ENCODE peak calls at places on chromosomes 5 and 9, in eight cellular contexts. X is lower leg skin, N is endodermal cell, I is GM10248, V is AG04449, D is epithelial cell of esophagus, Y is left ventricle myocardium inferior, H is fibroblast of pulmonary artery. E is an unnamed sample.

GRCh38 chr9:89635007-89635742 is 30.4 kb downstream of the GADD45G start:
- DNase-seq in I (no peak), Y (no peak), V (no peak), X (no peak), N (no peak), H (peak), D (peak), E (no peak)

GRCh38 chr5:107539726-107540330 is 130.9 kb downstream of the EFNA5 start:
- DNase-seq in X (no peak), D (no peak), Y (no peak), H (no peak), N (no peak), I (no peak), V (no peak), E (no peak)

GRCh38 chr9:127886401-127886972 is 9.0 kb upstream of the AK1 start:
- DNase-seq in X (no peak), Y (no peak), I (no peak), V (no peak), H (no peak), D (no peak), N (peak), E (no peak)

GRCh38 chr5:109612278-109612905 is 77.3 kb upstream of the MAN2A1 start:
- DNase-seq in Y (no peak), I (no peak), X (no peak), N (peak), H (no peak), D (no peak), V (no peak), E (no peak)

GRCh38 chr5:67215592-67216471 is 19.2 kb upstream of the CD180 start:
- DNase-seq in H (peak), Y (peak), X (peak), I (peak), N (peak), V (no peak), D (no peak), E (peak)

GRCh38 chr9:135666534-135667402 is 3.7 kb downstream of the LCN9 start:
- DNase-seq in D (no peak), V (no peak), N (no peak), X (no peak), H (no peak), I (peak), Y (no peak), E (no peak)

GRCh38 chr5:32173394-32174010 is 617 bp downstream of the GOLPH3 start:
- DNase-seq in X (peak), D (peak), Y (peak), I (peak), H (peak), N (peak), V (no peak), E (peak)

GRCh38 chr9:14419302-14419937 is 105.5 kb upstream of the NFIB start:
- DNase-seq in Y (no peak), V (no peak), D (no peak), I (no peak), H (no peak), X (no peak), N (no peak), E (no peak)

GRCh38 chr9:10785255-10785654 is 172.5 kb upstream of the PTPRD start:
- DNase-seq in I (no peak), V (no peak), D (peak), Y (no peak), N (no peak), H (no peak), X (no peak), E (no peak)

GRCh38 chr5:1540831-1541661 is 17.3 kb upstream of the LPCAT1 start:
- DNase-seq in V (no peak), X (no peak), Y (no peak), I (no peak), D (no peak), H (no peak), N (peak), E (no peak)

GRCh38 chr9:109972026-109973005 is 192.3 kb downstream of the PALM2AKAP2 start:
- DNase-seq in Y (no peak), X (no peak), I (peak), V (no peak), H (no peak), N (no peak), D (no peak), E (no peak)

GRCh38 chr5:107557051-107557658 is 113.6 kb downstream of the EFNA5 start:
- DNase-seq in D (peak), Y (peak), H (no peak), I (no peak), N (peak), X (no peak), V (no peak), E (peak)

GRCh38 chr5:67493676-67494075 is 297.1 kb upstream of the CD180 start:
- DNase-seq in I (no peak), V (no peak), X (peak), D (peak), H (peak), N (peak), Y (peak), E (peak)

GRCh38 chr9:19161257-19162025 is 34.1 kb upstream of the PLIN2 start:
- DNase-seq in H (peak), D (peak), V (peak), I (peak), Y (no peak), N (no peak), X (peak), E (peak)

GRCh38 chr5:147168578-147169327 is 66.1 kb upstream of the STK32A start:
- DNase-seq in I (no peak), V (no peak), N (peak), X (no peak), Y (no peak), H (peak), D (peak), E (no peak)

GRCh38 chr5:41143124-41143523 is 70.2 kb downstream of the C6 start:
- DNase-seq in Y (no peak), V (no peak), I (no peak), N (no peak), D (no peak), X (no peak), H (no peak), E (no peak)

GRCh38 chr5:7991125-7991821 is 122.3 kb downstream of the MTRR start:
- DNase-seq in D (no peak), N (peak), H (no peak), Y (no peak), X (no peak), V (no peak), I (no peak), E (no peak)

DNA sequence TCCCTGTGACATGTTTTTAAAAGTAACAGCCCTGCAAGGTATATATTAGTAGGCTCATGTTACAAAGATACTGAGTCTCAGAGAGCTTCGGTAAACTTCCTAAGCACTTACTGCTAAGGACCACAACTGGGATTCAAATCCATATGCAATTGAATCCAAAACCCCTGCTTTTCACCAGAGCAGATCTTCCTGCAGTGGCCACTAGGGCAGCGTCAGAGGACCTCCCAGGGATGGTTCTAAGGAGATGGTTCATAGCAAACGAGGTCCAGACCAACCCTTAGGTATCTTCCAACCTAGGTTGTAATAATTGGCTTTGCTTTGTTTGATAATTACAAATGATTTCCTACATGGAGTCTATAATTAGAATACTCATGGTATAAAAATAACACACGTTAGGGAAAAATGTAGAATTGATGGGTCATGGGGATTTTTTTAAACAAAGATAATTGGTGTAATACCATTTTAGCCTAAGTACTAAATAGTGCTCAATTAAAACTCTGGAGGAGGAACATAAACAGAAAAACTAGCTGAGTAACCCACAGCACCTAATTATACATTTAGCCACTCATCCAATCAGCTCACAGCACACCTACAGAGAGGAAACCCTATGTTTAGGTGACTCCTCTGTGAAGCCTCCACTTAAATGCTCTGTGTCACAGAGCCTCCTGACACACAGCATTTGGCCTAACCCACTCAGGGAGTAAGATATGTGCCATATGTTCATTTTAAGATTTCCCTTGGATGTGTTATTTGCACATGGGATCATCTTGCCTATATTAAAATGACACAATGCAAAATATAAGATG is 10.0 kb upstream of the CAST start:
- DNase-seq in X (no peak), D (no peak), I (no peak), N (peak), V (no peak), Y (no peak), H (no peak), E (peak)
- TF ChIP-seq CTCF in X (no peak), D (peak), I (no peak), N (peak), V (peak), Y (peak), H (peak), E (peak)

DNA sequence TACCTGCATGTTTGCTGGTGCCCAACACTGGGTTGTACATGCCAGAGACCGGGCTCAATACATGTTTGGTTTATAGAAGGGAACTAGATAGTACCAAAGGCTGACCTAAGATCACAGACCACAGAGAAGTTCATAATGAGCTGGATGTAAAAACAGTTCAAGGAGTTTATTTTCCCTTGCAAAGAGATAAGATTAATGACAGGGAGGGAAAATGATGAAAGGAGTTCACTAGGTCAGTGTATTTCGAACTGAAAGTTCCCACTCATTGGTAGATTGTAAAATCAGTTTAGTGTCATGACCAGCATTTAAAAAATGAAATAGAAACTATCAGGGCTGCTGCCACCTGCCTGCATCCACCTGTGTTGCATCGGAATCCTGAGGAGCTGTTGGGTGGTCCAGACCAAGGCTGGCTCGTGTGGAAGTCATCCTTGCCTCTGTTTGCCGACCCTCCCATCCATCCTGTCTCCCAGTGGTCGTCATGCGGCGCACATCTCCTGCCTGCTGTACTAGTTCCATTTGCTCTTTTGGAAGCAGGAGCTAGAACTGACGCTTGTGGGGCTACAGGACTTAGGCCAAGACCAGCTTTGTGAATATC is 21.1 kb downstream of the TBC1D2 start:
- DNase-seq in V (no peak), I (no peak), H (no peak), N (no peak), Y (no peak), X (no peak), D (no peak), E (no peak)
- TF ChIP-seq CTCF in V (no peak), I (peak), H (peak), N (peak), Y (no peak), X (no peak), D (peak), E (no peak)

GRCh38 chr9:114671605-114672004 is 10.4 kb downstream of the TEX48 start:
- DNase-seq in N (no peak), I (no peak), V (no peak), D (no peak), X (no peak), Y (no peak), H (no peak), E (no peak)

GRCh38 chr9:114678130-114678529 is 3.9 kb downstream of the TEX48 start:
- DNase-seq in D (no peak), N (no peak), V (no peak), H (no peak), X (no peak), Y (no peak), I (no peak), E (no peak)

GRCh38 chr9:114674076-114674797 is 7.8 kb downstream of the TEX48 start:
- DNase-seq in H (no peak), Y (no peak), I (no peak), X (no peak), D (no peak), N (no peak), V (no peak), E (no peak)

GRCh38 chr9:114677418-114677817 is 4.6 kb downstream of the TEX48 start:
- DNase-seq in H (peak), X (no peak), I (no peak), V (peak), Y (no peak), D (peak), N (peak), E (peak)

DNA sequence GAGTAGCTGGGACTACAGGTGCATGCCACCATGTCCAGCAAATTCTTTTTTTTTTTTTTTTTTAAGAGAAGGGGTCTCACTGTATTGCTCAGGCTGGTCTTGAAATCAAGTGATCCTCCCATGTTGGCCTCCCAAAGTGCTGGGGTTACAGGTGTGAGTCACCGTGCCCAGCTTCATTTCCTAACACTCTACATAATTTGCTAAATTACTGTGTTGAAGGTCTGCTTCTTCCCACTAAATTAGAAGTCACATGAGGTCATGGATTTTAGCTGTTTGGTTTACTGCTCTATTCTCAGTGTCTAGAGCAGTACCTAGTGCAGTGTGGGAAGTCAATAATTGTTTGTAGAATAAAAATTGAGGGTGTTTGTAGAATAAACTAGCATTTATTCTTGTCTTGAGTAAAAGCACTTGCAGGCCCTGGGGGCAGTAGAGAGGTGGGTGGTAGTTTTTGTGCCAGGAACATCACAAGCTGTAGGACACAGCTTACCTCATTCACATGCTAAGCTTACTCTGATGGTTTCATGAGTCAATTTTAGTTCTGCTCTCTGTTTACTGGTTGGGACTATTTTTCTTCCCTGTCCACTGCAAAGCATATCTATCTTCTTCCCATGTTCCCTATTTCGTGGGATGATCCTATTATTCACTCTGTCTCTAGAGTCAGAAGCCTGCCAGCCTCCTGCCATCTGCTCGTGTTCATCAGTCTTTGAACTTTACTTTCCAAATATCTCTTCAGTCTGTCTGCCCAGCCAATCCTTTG is 7.0 kb downstream of the TEX48 start:
- DNase-seq in Y (no peak), X (no peak), N (peak), I (no peak), H (no peak), D (no peak), V (no peak), E (no peak)
- TF ChIP-seq CTCF in Y (no peak), X (no peak), N (peak), I (no peak), H (no peak), D (no peak), V (no peak), E (peak)

DNA sequence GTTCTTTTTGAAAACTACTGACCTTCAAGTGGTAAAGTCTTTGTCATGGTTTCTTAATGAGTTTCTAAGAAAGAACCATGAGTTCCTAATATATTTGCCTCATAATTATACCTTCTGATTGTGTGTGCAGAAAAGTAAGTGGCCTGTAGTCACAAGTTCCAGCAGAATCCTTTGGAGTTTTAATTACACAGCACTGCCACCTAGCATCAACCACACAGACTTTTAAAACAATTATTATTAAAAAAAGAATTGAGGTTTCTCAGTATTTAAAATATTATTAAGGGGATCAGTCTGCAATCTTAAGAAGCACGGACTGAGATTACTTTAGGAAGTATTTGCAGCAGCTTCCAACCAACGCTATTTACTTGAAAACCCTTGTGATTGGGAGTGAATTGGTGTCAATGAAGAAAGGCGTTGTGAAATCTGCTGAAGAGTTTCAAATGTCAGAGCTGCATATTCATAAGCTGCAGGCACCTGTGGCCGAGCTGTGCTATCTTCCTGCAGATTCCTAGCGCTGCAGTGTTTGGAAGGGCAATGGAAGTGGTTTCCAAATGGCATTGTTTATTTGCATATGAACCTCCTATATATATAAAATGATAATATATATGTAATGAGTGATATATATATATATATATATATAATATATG is 1074.2 kb upstream of the WWC1 start:
- DNase-seq in X (no peak), V (no peak), D (peak), N (peak), Y (no peak), H (no peak), I (no peak), E (no peak)
- TF ChIP-seq CTCF in X (no peak), V (no peak), D (peak), N (no peak), Y (peak), H (no peak), I (no peak), E (no peak)

DNA sequence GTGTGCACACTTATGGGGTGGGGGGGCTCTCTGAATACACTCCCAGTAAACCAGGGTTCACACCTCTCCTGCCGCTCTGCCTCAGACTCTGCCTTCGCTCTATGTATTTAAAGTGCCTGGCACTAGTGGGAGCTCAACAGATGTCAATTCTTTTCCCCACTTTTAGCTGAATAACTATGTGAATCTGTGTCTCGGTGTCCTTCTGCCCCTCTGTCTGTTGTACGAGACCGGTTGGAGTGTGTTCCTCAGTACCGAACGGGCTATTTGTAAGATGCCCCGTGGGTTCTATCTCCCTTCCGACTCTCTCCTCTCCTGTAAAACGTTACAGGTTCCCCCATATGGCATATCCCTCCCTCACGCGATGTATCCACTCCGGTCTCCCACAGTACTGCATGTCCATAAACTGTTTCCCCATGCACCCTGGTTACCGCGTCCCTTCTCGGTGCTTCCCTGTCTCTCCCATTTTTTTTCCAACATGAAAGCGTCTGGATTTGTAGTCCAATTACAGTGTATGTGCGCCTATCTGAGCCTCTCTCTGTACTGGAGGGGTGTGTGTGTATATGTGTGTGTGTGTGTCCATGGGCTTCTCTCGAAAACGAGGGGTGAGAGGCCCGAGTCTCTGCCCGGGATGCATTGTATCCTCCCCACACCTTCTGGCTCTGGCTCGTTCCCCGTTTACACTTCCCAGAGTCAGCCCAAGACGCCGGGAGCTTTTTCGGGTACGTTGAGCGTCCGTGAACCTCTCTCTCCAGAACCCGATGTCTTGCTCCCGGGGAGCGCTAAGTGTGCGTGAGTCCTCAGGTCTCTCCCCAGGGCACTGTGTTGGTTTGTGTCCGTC is 1.5 kb downstream of the ELL2 start:
- DNase-seq in H (peak), X (no peak), D (no peak), Y (no peak), N (no peak), I (no peak), V (no peak), E (no peak)
- TF ChIP-seq CTCF in H (peak), X (no peak), D (no peak), Y (peak), N (no peak), I (no peak), V (no peak), E (peak)

DNA sequence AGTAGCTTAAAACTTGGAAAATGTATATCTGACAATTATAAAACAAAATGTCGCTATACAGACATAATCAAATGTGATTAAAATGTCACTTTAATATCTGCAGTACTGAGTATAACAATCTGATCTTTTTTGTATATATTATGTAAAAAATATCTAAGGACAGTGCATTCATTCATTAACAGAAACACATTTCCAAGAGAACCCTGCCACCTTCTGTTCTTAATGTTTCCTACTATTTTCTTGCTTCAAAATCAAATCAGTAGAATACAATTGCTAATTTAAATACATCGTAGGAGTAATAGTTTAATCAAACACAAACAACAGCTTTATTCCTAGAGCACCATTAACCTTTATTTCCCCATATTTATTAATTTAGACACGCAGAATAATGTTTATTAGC is 142.6 kb upstream of the ST8SIA4 start:
- DNase-seq in D (peak), N (no peak), X (no peak), V (no peak), H (peak), Y (no peak), I (peak), E (no peak)
- TF ChIP-seq CTCF in D (no peak), N (peak), X (no peak), V (no peak), H (peak), Y (peak), I (peak), E (no peak)

DNA sequence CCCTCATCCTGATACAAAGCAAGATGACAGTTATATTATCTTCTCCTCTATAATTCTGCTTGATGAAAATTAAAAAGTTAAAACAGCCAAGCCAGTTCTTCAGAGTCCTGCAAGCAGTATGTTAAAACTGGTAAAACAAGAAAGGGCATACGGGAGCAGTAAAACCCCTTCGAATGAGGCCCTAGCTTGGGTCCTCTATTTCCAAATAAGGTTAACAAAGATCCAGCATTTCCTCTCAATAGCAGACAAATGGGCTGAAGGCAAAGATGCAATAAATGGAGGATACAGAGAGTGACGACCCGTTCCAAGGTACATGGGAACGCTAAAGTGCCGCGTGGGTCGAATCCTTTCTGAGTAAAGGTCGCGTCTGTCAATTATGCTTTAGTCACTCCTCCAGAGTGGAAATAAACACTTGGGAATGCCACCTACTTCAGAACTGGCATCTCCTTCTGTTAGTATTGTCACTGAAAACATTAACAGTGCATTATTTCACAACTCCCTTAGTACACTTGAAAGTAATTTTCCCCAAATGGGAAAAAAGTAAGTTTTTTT is 24.7 kb downstream of the ARL15 start:
- DNase-seq in V (no peak), Y (no peak), N (no peak), X (no peak), H (no peak), D (no peak), I (no peak), E (no peak)
- TF ChIP-seq CTCF in V (no peak), Y (no peak), N (no peak), X (no peak), H (no peak), D (no peak), I (no peak), E (no peak)

E was measured in HFFc6.